ENCODE peak calls at places on chromosomes 3 and 15, in six cellular contexts. I is brain microvascular endothelial cell, S is SK-N-SH, C is cardiac fibroblast, P is kidney, J is coronary artery. E is an unnamed sample.

GRCh38 chr3:196667056-196667844 is 27.8 kb downstream of the NRROS start:
- DNase-seq in J (no peak), I (no peak), C (no peak), P (peak), S (no peak), E (no peak)

GRCh38 chr15:73273181-73274002 is 95.4 kb downstream of the HCN4 start:
- DNase-seq in I (peak), P (no peak), S (peak), C (peak), J (no peak), E (no peak)

GRCh38 chr3:172595648-172596393 is 72.6 kb upstream of the TNFSF10 start:
- DNase-seq in P (no peak), C (peak), I (peak), J (no peak), S (no peak), E (no peak)

GRCh38 chr3:170132335-170132734 is 49.2 kb downstream of the PHC3 start:
- DNase-seq in J (no peak), I (no peak), C (peak), S (no peak), P (no peak), E (no peak)

GRCh38 chr3:9248232-9249191 is 934 bp downstream of the SRGAP3 start:
- DNase-seq in J (peak), P (peak), S (peak), I (no peak), C (no peak), E (no peak)

GRCh38 chr15:39360417-39360816 is 220.5 kb upstream of the THBS1 start:
- DNase-seq in J (no peak), I (no peak), C (peak), S (no peak), P (no peak), E (no peak)

GRCh38 chr3:131849640-131850039 is 185.2 kb downstream of the CPNE4 start:
- DNase-seq in S (no peak), I (no peak), C (no peak), P (no peak), J (no peak), E (no peak)

GRCh38 chr15:77599357-77599756 is 33.4 kb downstream of the LINGO1 start:
- DNase-seq in C (no peak), S (no peak), I (no peak), P (no peak), J (no peak), E (no peak)

GRCh38 chr3:5186089-5186853 is 1.2 kb upstream of the EDEM1 start:
- DNase-seq in S (no peak), P (no peak), J (no peak), C (no peak), I (no peak), E (no peak)
- H3K4me3 ChIP-seq in S (peak), P (peak), J (peak), C (peak), I (peak), E (peak)

GRCh38 chr15:90090226-90090848 is 11.9 kb downstream of the IDH2 start:
- DNase-seq in P (peak), S (no peak), C (no peak), I (no peak), J (no peak), E (peak)

GRCh38 chr15:90086868-90087268 is 15.4 kb downstream of the IDH2 start:
- DNase-seq in J (no peak), S (peak), C (peak), I (no peak), P (no peak), E (peak)

GRCh38 chr15:90085565-90085964 is 16.7 kb downstream of the IDH2 start:
- DNase-seq in S (no peak), J (no peak), C (no peak), P (no peak), I (no peak), E (no peak)

GRCh38 chr15:90084876-90085423 is 17.3 kb downstream of the IDH2 start:
- DNase-seq in J (no peak), S (no peak), P (no peak), C (no peak), I (no peak), E (no peak)

DNA sequence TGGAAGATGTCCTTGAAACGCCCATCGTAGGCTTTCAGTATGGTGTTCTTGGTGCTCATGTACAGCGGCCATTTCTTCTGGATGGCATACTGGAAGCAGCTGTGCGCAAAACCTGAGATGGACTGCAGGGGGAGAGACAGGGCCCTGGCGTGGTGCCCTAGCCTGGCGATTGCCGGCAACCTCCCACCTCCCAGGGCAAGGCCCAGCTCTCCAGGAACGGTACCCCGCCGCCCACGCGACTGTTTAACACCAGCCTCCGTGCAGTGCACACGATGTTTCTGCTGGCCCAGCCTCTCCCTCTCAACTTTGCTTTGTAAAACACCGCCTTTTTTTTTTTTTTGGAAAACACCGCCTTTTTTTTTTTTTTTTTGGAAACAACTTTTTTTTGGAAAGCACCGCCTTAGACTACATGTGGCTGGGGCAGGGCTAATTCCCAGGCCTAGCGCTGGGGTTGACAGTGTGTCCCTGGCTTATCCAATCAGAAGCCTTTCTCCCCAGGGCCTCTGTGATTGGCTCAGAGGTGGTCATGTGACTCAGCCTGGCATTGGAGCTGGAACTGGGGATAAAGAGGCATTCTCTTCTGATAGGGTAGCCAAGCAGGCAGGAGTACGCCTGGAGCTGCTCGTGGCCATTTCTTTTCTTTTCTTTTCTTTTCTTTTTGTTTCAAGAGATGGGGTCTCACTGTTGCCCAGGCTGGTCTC is 14.7 kb downstream of the IDH2 start:
- DNase-seq in I (no peak), C (peak), S (peak), J (no peak), P (peak), E (no peak)
- TF ChIP-seq CTCF in I (peak), C (peak), S (peak), J (no peak), P (no peak), E (no peak)

GRCh38 chr3:13359916-13360315 is 60.2 kb downstream of the NUP210 start:
- DNase-seq in C (no peak), I (no peak), J (no peak), S (no peak), P (no peak), E (no peak)
- H3K4me3 ChIP-seq in C (no peak), I (no peak), J (no peak), S (no peak), P (no peak), E (no peak)

GRCh38 chr3:97636465-97636864 is 128.1 kb upstream of the ARL6 start:
- DNase-seq in S (no peak), P (no peak), I (no peak), C (no peak), J (no peak), E (no peak)
- TF ChIP-seq CTCF in S (no peak), P (no peak), I (no peak), C (no peak), J (no peak), E (no peak)

DNA sequence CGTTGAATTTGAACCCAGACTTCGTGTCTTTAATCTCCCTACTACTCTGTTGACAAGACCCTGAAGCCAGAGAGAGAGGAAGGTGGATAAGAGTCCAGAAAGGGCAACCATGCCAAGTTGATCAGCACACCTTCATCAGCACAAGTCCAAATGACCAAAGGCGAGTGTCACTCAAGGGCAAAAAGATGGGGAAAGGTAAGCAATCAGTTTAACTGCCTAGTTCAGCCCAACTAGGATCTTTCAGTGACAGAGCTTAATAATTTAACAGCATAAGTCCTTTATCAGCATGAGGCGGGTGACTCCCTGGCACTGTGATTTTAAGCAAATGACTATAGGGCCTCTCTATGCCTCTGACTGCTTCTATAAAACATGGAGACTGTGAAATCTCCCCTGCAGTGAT is 6.2 kb downstream of the SUCLG2 start:
- DNase-seq in P (no peak), J (no peak), C (peak), I (no peak), S (no peak), E (no peak)
- H3K4me3 ChIP-seq in P (no peak), J (no peak), C (no peak), I (no peak), S (no peak), E (no peak)

GRCh38 chr3:46966811-46967210 is 9.7 kb downstream of the CCDC12 start:
- DNase-seq in I (no peak), C (no peak), S (no peak), P (peak), J (no peak), E (peak)
- TF ChIP-seq CTCF in I (no peak), C (no peak), S (no peak), P (no peak), J (no peak), E (no peak)

GRCh38 chr3:51380601-51381332 is 4.3 kb upstream of the MANF start:
- DNase-seq in I (no peak), J (no peak), C (no peak), S (no peak), P (peak), E (no peak)
- H3K4me3 ChIP-seq in I (no peak), J (no peak), C (no peak), S (no peak), P (no peak), E (no peak)

GRCh38 chr15:89824607-89824867 is 9.9 kb upstream of the ANPEP start:
- DNase-seq in P (no peak), J (no peak), S (no peak), I (no peak), C (no peak), E (peak)
- TF ChIP-seq CTCF in P (no peak), J (no peak), S (no peak), I (no peak), C (no peak), E (no peak)

E was measured in spleen.